ENCODE peak calls at places on chromosomes 7 and 10, in nine cellular contexts. One of them, this sample, is unnamed.

GRCh38 chr7:72476608-72477305 is 64.6 kb upstream of the CALN1 start:
- DNase-seq in dorsolateral prefrontal cortex: no peak
- DNase-seq in substantia nigra: no peak
- DNase-seq in A549: no peak
- DNase-seq in lower lobe of right lung: no peak
- DNase-seq in right lobe of liver: no peak
- DNase-seq in colonic mucosa: no peak
- DNase-seq in psoas muscle: no peak
- DNase-seq in cardiac muscle cell: no peak
- DNase-seq in this sample: no peak

GRCh38 chr10:49217645-49218044 is 29.5 kb upstream of the TMEM273 start:
- DNase-seq in lower lobe of right lung: no peak
- DNase-seq in A549: no peak
- DNase-seq in colonic mucosa: no peak
- DNase-seq in cardiac muscle cell: no peak
- DNase-seq in right lobe of liver: no peak
- DNase-seq in dorsolateral prefrontal cortex: no peak
- DNase-seq in substantia nigra: no peak
- DNase-seq in psoas muscle: no peak
- DNase-seq in this sample: no peak

GRCh38 chr7:130298927-130299326 is 6.0 kb downstream of the CPA4 start:
- DNase-seq in right lobe of liver: peak; percentile 64
- DNase-seq in dorsolateral prefrontal cortex: no peak
- DNase-seq in A549: no peak
- DNase-seq in lower lobe of right lung: no peak
- DNase-seq in cardiac muscle cell: no peak
- DNase-seq in psoas muscle: no peak
- DNase-seq in colonic mucosa: no peak
- DNase-seq in substantia nigra: no peak
- DNase-seq in this sample: no peak

GRCh38 chr7:90262438-90262837 is 17.5 kb downstream of the CFAP69 start:
- DNase-seq in lower lobe of right lung: no peak
- DNase-seq in substantia nigra: no peak
- DNase-seq in dorsolateral prefrontal cortex: no peak
- DNase-seq in right lobe of liver: no peak
- DNase-seq in cardiac muscle cell: no peak
- DNase-seq in colonic mucosa: no peak
- DNase-seq in psoas muscle: no peak
- DNase-seq in A549: peak; percentile 42
- DNase-seq in this sample: no peak

GRCh38 chr7:2037301-2037804 is 195.4 kb downstream of the MAD1L1 start:
- DNase-seq in colonic mucosa: no peak
- DNase-seq in psoas muscle: peak; percentile 14
- DNase-seq in substantia nigra: no peak
- DNase-seq in lower lobe of right lung: peak; percentile 30
- DNase-seq in cardiac muscle cell: no peak
- DNase-seq in A549: no peak
- DNase-seq in right lobe of liver: peak; percentile 43
- DNase-seq in dorsolateral prefrontal cortex: no peak
- DNase-seq in this sample: no peak

GRCh38 chr10:24415455-24416169 is 206.7 kb downstream of the KIAA1217 start:
- DNase-seq in psoas muscle: peak; percentile 96
- DNase-seq in substantia nigra: no peak
- DNase-seq in colonic mucosa: peak; percentile 91
- DNase-seq in dorsolateral prefrontal cortex: peak; percentile 70
- DNase-seq in cardiac muscle cell: peak; percentile 29
- DNase-seq in A549: no peak
- DNase-seq in lower lobe of right lung: peak; percentile 76
- DNase-seq in right lobe of liver: peak; percentile 56
- DNase-seq in this sample: no peak

GRCh38 chr10:34723746-34724145 is 91.3 kb downstream of the PARD3 start:
- DNase-seq in cardiac muscle cell: peak; percentile 67
- DNase-seq in colonic mucosa: peak; percentile 65
- DNase-seq in psoas muscle: no peak
- DNase-seq in lower lobe of right lung: no peak
- DNase-seq in right lobe of liver: no peak
- DNase-seq in substantia nigra: no peak
- DNase-seq in dorsolateral prefrontal cortex: no peak
- DNase-seq in A549: peak; percentile 54
- DNase-seq in this sample: peak; percentile 62

GRCh38 chr10:89327803-89328441 is at the start of gene IFIT3:
- DNase-seq in right lobe of liver: peak; percentile 61
- DNase-seq in substantia nigra: peak; percentile 66
- DNase-seq in lower lobe of right lung: peak; percentile 53
- DNase-seq in cardiac muscle cell: peak; percentile 57
- DNase-seq in colonic mucosa: peak; percentile 58
- DNase-seq in dorsolateral prefrontal cortex: peak; percentile 51
- DNase-seq in psoas muscle: peak; percentile 75
- DNase-seq in A549: peak; percentile 77
- DNase-seq in this sample: peak; percentile 10

GRCh38 chr10:22621726-22622125 is 92.7 kb downstream of the PIP4K2A start:
- DNase-seq in A549: no peak
- DNase-seq in cardiac muscle cell: no peak
- DNase-seq in substantia nigra: no peak
- DNase-seq in psoas muscle: no peak
- DNase-seq in lower lobe of right lung: no peak
- DNase-seq in colonic mucosa: no peak
- DNase-seq in right lobe of liver: no peak
- DNase-seq in dorsolateral prefrontal cortex: no peak
- DNase-seq in this sample: no peak

GRCh38 chr10:59236064-59236697 is 59.7 kb downstream of the PHYHIPL start:
- DNase-seq in lower lobe of right lung: no peak
- DNase-seq in right lobe of liver: no peak
- DNase-seq in psoas muscle: no peak
- DNase-seq in cardiac muscle cell: no peak
- DNase-seq in A549: no peak
- DNase-seq in colonic mucosa: no peak
- DNase-seq in dorsolateral prefrontal cortex: no peak
- DNase-seq in substantia nigra: no peak
- DNase-seq in this sample: no peak

GRCh38 chr7:99121496-99122021 is 22.3 kb downstream of the SMURF1 start:
- DNase-seq in cardiac muscle cell: peak; percentile 24
- DNase-seq in colonic mucosa: no peak
- DNase-seq in substantia nigra: no peak
- DNase-seq in lower lobe of right lung: no peak
- DNase-seq in right lobe of liver: no peak
- DNase-seq in psoas muscle: no peak
- DNase-seq in A549: no peak
- DNase-seq in dorsolateral prefrontal cortex: no peak
- DNase-seq in this sample: no peak

GRCh38 chr10:79266543-79267312 is 80.5 kb upstream of the PPIF start:
- DNase-seq in psoas muscle: peak; percentile 80
- DNase-seq in colonic mucosa: peak; percentile 45
- DNase-seq in lower lobe of right lung: peak; percentile 86
- DNase-seq in cardiac muscle cell: no peak
- DNase-seq in substantia nigra: peak; percentile 70
- DNase-seq in A549: no peak
- DNase-seq in right lobe of liver: peak; percentile 74
- DNase-seq in dorsolateral prefrontal cortex: peak; percentile 81
- DNase-seq in this sample: no peak

GRCh38 chr7:124643196-124643850 is 122.3 kb downstream of the GPR37 start:
- DNase-seq in A549: no peak
- DNase-seq in cardiac muscle cell: no peak
- DNase-seq in psoas muscle: no peak
- DNase-seq in dorsolateral prefrontal cortex: no peak
- DNase-seq in right lobe of liver: no peak
- DNase-seq in substantia nigra: no peak
- DNase-seq in lower lobe of right lung: no peak
- DNase-seq in colonic mucosa: no peak
- DNase-seq in this sample: no peak

GRCh38 chr10:6748981-6749630 is 169.0 kb upstream of the PRKCQ start:
- DNase-seq in A549: no peak
- DNase-seq in substantia nigra: no peak
- DNase-seq in dorsolateral prefrontal cortex: no peak
- DNase-seq in cardiac muscle cell: no peak
- DNase-seq in psoas muscle: no peak
- DNase-seq in colonic mucosa: no peak
- DNase-seq in right lobe of liver: no peak
- DNase-seq in lower lobe of right lung: no peak
- DNase-seq in this sample: no peak

GRCh38 chr7:76047305-76047810 is 442 bp downstream of the STYXL1 start:
- DNase-seq in A549: no peak
- DNase-seq in colonic mucosa: no peak
- DNase-seq in cardiac muscle cell: no peak
- DNase-seq in psoas muscle: no peak
- DNase-seq in substantia nigra: no peak
- DNase-seq in lower lobe of right lung: no peak
- DNase-seq in dorsolateral prefrontal cortex: no peak
- DNase-seq in right lobe of liver: no peak
- DNase-seq in this sample: no peak

GRCh38 chr7:29562307-29562706 is 1.3 kb upstream of the PRR15 start:
- DNase-seq in dorsolateral prefrontal cortex: no peak
- DNase-seq in lower lobe of right lung: no peak
- DNase-seq in colonic mucosa: peak; percentile 35
- DNase-seq in A549: no peak
- DNase-seq in right lobe of liver: no peak
- DNase-seq in psoas muscle: no peak
- DNase-seq in cardiac muscle cell: no peak
- DNase-seq in substantia nigra: no peak
- DNase-seq in this sample: no peak
- H3K27ac ChIP-seq in dorsolateral prefrontal cortex: no peak overlapping the region
- H3K27ac ChIP-seq in lower lobe of right lung: no peak overlapping the region
- H3K27ac ChIP-seq in colonic mucosa: peak overlapping the region; percentile 76
- H3K27ac ChIP-seq in A549: no peak overlapping the region
- H3K27ac ChIP-seq in right lobe of liver: no peak overlapping the region
- H3K27ac ChIP-seq in psoas muscle: no peak overlapping the region
- H3K27ac ChIP-seq in cardiac muscle cell: no peak overlapping the region
- H3K27ac ChIP-seq in substantia nigra: no peak overlapping the region
- H3K27ac ChIP-seq in this sample: no peak overlapping the region

GRCh38 chr7:82808633-82809032 is 354.1 kb downstream of the PCLO start:
- DNase-seq in right lobe of liver: no peak
- DNase-seq in A549: no peak
- DNase-seq in lower lobe of right lung: no peak
- DNase-seq in dorsolateral prefrontal cortex: no peak
- DNase-seq in colonic mucosa: no peak
- DNase-seq in substantia nigra: no peak
- DNase-seq in psoas muscle: no peak
- DNase-seq in cardiac muscle cell: no peak
- DNase-seq in this sample: no peak

GRCh38 chr7:82805527-82805960 is 357.1 kb downstream of the PCLO start:
- DNase-seq in colonic mucosa: no peak
- DNase-seq in A549: peak; percentile 71
- DNase-seq in lower lobe of right lung: no peak
- DNase-seq in psoas muscle: no peak
- DNase-seq in cardiac muscle cell: no peak
- DNase-seq in dorsolateral prefrontal cortex: no peak
- DNase-seq in right lobe of liver: no peak
- DNase-seq in substantia nigra: no peak
- DNase-seq in this sample: no peak

GRCh38 chr7:82816272-82816671 is 346.4 kb downstream of the PCLO start:
- DNase-seq in colonic mucosa: no peak
- DNase-seq in dorsolateral prefrontal cortex: no peak
- DNase-seq in A549: no peak
- DNase-seq in lower lobe of right lung: no peak
- DNase-seq in cardiac muscle cell: no peak
- DNase-seq in substantia nigra: no peak
- DNase-seq in right lobe of liver: no peak
- DNase-seq in psoas muscle: no peak
- DNase-seq in this sample: no peak

GRCh38 chr7:82810558-82811259 is 352.0 kb downstream of the PCLO start:
- DNase-seq in lower lobe of right lung: no peak
- DNase-seq in right lobe of liver: no peak
- DNase-seq in dorsolateral prefrontal cortex: no peak
- DNase-seq in substantia nigra: no peak
- DNase-seq in colonic mucosa: no peak
- DNase-seq in psoas muscle: no peak
- DNase-seq in cardiac muscle cell: peak; percentile 64
- DNase-seq in A549: peak; percentile 63
- DNase-seq in this sample: no peak
- H3K27ac ChIP-seq in lower lobe of right lung: no peak overlapping the region
- H3K27ac ChIP-seq in right lobe of liver: no peak overlapping the region
- H3K27ac ChIP-seq in dorsolateral prefrontal cortex: no peak overlapping the region
- H3K27ac ChIP-seq in substantia nigra: no peak overlapping the region
- H3K27ac ChIP-seq in colonic mucosa: no peak overlapping the region
- H3K27ac ChIP-seq in psoas muscle: no peak overlapping the region
- H3K27ac ChIP-seq in cardiac muscle cell: no peak overlapping the region
- H3K27ac ChIP-seq in A549: no peak overlapping the region
- H3K27ac ChIP-seq in this sample: no peak overlapping the region

GRCh38 chr7:46229409-46229808 is 308.3 kb upstream of the IGFBP3 start:
- DNase-seq in lower lobe of right lung: no peak
- DNase-seq in substantia nigra: no peak
- DNase-seq in colonic mucosa: no peak
- DNase-seq in cardiac muscle cell: no peak
- DNase-seq in A549: peak; percentile 73
- DNase-seq in psoas muscle: no peak
- DNase-seq in right lobe of liver: no peak
- DNase-seq in dorsolateral prefrontal cortex: no peak
- DNase-seq in this sample: no peak

GRCh38 chr7:46230298-46231295 is 309.5 kb upstream of the IGFBP3 start:
- DNase-seq in substantia nigra: no peak
- DNase-seq in A549: no peak
- DNase-seq in lower lobe of right lung: no peak
- DNase-seq in cardiac muscle cell: no peak
- DNase-seq in dorsolateral prefrontal cortex: no peak
- DNase-seq in colonic mucosa: no peak
- DNase-seq in psoas muscle: no peak
- DNase-seq in right lobe of liver: no peak
- DNase-seq in this sample: no peak

GRCh38 chr7:46226860-46227259 is 305.8 kb upstream of the IGFBP3 start:
- DNase-seq in cardiac muscle cell: no peak
- DNase-seq in A549: peak; percentile 17
- DNase-seq in right lobe of liver: no peak
- DNase-seq in colonic mucosa: no peak
- DNase-seq in psoas muscle: no peak
- DNase-seq in lower lobe of right lung: no peak
- DNase-seq in substantia nigra: no peak
- DNase-seq in dorsolateral prefrontal cortex: no peak
- DNase-seq in this sample: no peak
- H3K27ac ChIP-seq in cardiac muscle cell: no peak overlapping the region
- H3K27ac ChIP-seq in A549: peak overlapping the region; percentile 55
- H3K27ac ChIP-seq in right lobe of liver: no peak overlapping the region
- H3K27ac ChIP-seq in colonic mucosa: no peak overlapping the region
- H3K27ac ChIP-seq in psoas muscle: no peak overlapping the region
- H3K27ac ChIP-seq in lower lobe of right lung: no peak overlapping the region
- H3K27ac ChIP-seq in substantia nigra: no peak overlapping the region
- H3K27ac ChIP-seq in dorsolateral prefrontal cortex: no peak overlapping the region
- H3K27ac ChIP-seq in this sample: no peak overlapping the region

GRCh38 chr10:109253306-109253705 is 670.0 kb downstream of the XPNPEP1 start:
- DNase-seq in A549: no peak
- DNase-seq in colonic mucosa: no peak
- DNase-seq in substantia nigra: no peak
- DNase-seq in cardiac muscle cell: no peak
- DNase-seq in lower lobe of right lung: no peak
- DNase-seq in right lobe of liver: no peak
- DNase-seq in psoas muscle: no peak
- DNase-seq in dorsolateral prefrontal cortex: no peak
- DNase-seq in this sample: no peak

GRCh38 chr10:109250144-109250543 is 673.2 kb downstream of the XPNPEP1 start:
- DNase-seq in substantia nigra: no peak
- DNase-seq in A549: no peak
- DNase-seq in colonic mucosa: no peak
- DNase-seq in dorsolateral prefrontal cortex: no peak
- DNase-seq in psoas muscle: no peak
- DNase-seq in cardiac muscle cell: no peak
- DNase-seq in right lobe of liver: no peak
- DNase-seq in lower lobe of right lung: no peak
- DNase-seq in this sample: no peak

GRCh38 chr10:109245821-109246220 is 677.5 kb downstream of the XPNPEP1 start:
- DNase-seq in lower lobe of right lung: no peak
- DNase-seq in A549: no peak
- DNase-seq in psoas muscle: no peak
- DNase-seq in colonic mucosa: no peak
- DNase-seq in cardiac muscle cell: no peak
- DNase-seq in right lobe of liver: no peak
- DNase-seq in substantia nigra: no peak
- DNase-seq in dorsolateral prefrontal cortex: no peak
- DNase-seq in this sample: no peak

GRCh38 chr10:109247819-109248218 is 675.5 kb downstream of the XPNPEP1 start:
- DNase-seq in substantia nigra: no peak
- DNase-seq in lower lobe of right lung: no peak
- DNase-seq in dorsolateral prefrontal cortex: no peak
- DNase-seq in right lobe of liver: no peak
- DNase-seq in psoas muscle: no peak
- DNase-seq in A549: no peak
- DNase-seq in colonic mucosa: peak; percentile 21
- DNase-seq in cardiac muscle cell: no peak
- DNase-seq in this sample: no peak
- H3K27ac ChIP-seq in substantia nigra: no peak overlapping the region
- H3K27ac ChIP-seq in lower lobe of right lung: no peak overlapping the region
- H3K27ac ChIP-seq in dorsolateral prefrontal cortex: no peak overlapping the region
- H3K27ac ChIP-seq in right lobe of liver: no peak overlapping the region
- H3K27ac ChIP-seq in psoas muscle: no peak overlapping the region
- H3K27ac ChIP-seq in A549: no peak overlapping the region
- H3K27ac ChIP-seq in colonic mucosa: peak overlapping the region; percentile 35
- H3K27ac ChIP-seq in cardiac muscle cell: no peak overlapping the region
- H3K27ac ChIP-seq in this sample: no peak overlapping the region